ENCODE peak calls at places on chromosomes 4 and X, in nine cellular contexts. S, V, R, Z, C, N, E, J and Y are unnamed samples.

GRCh38 chr4:153497988-153498967 is 32.1 kb downstream of the TMEM131L start:
- DNase-seq in S (peak), V (peak), R (no peak), E (peak), N (peak), C (peak), Z (no peak), J (peak), Y (peak)

GRCh38 chr4:120525106-120525505 is 397.4 kb downstream of the PRDM5 start:
- DNase-seq in Z (no peak), J (no peak), V (no peak), E (no peak), S (no peak), C (no peak), N (no peak), R (no peak), Y (no peak)

GRCh38 chr4:176745902-176746301 is 46.8 kb downstream of the VEGFC start:
- DNase-seq in S (no peak), R (no peak), V (no peak), Z (no peak), N (no peak), C (no peak), E (no peak), J (no peak), Y (no peak)

GRCh38 chr4:41050840-41051775 is 163.2 kb downstream of the APBB2 start:
- DNase-seq in E (peak), N (peak), Z (no peak), J (no peak), C (no peak), V (no peak), R (no peak), S (no peak), Y (no peak)

GRCh38 chr4:26985836-26986235 is 125.2 kb downstream of the STIM2 start:
- DNase-seq in E (peak), C (peak), R (no peak), S (no peak), Z (no peak), V (no peak), N (no peak), J (peak), Y (no peak)

GRCh38 chr4:110033994-110034393 is 121.3 kb downstream of the EGF start:
- DNase-seq in J (no peak), E (no peak), Z (peak), V (no peak), S (no peak), R (no peak), C (no peak), N (no peak), Y (no peak)

GRCh38 chr4:150199056-150199455 is 120.8 kb downstream of the DCLK2 start:
- DNase-seq in S (no peak), N (no peak), E (no peak), Z (no peak), V (no peak), R (no peak), J (no peak), C (no peak), Y (no peak)

GRCh38 chr4:56099378-56099786 is 150.6 kb downstream of the CEP135 start:
- DNase-seq in R (no peak), V (no peak), N (peak), S (peak), E (no peak), J (peak), Z (no peak), C (no peak), Y (no peak)

GRCh38 chr4:2186133-2186864 is 55.6 kb downstream of the HAUS3 start:
- DNase-seq in J (peak), E (peak), S (peak), V (no peak), Z (no peak), N (peak), C (peak), R (peak), Y (peak)

GRCh38 chr4:140645614-140646412 is 77.1 kb upstream of the UCP1 start:
- DNase-seq in C (no peak), E (no peak), N (no peak), Z (no peak), S (no peak), V (no peak), R (peak), J (no peak), Y (no peak)

GRCh38 chrX:112473654-112474053 is 206.1 kb downstream of the LHFPL1 start:
- DNase-seq in R (no peak), C (no peak), E (no peak), N (no peak), V (no peak), Z (no peak), J (no peak), S (no peak), Y (no peak)

GRCh38 chr4:85127653-85128052 is 161.2 kb upstream of the WDFY3 start:
- DNase-seq in Z (no peak), N (peak), V (no peak), R (no peak), S (peak), C (peak), E (peak), J (peak), Y (peak)

GRCh38 chr4:70902577-70903281 is 560 bp downstream of the MOB1B start:
- DNase-seq in S (peak), E (no peak), C (no peak), Z (no peak), V (no peak), J (peak), N (peak), R (no peak), Y (peak)

GRCh38 chrX:72201836-72202536 is 20.4 kb downstream of the PIN4 start:
- DNase-seq in S (peak), R (no peak), N (peak), C (peak), J (peak), V (peak), E (peak), Z (no peak), Y (peak)

GRCh38 chrX:3990569-3990968 is 277.1 kb upstream of the PRKX start:
- DNase-seq in S (no peak), J (no peak), C (no peak), V (no peak), R (no peak), E (no peak), N (no peak), Z (no peak), Y (no peak)

GRCh38 chr4:81466841-81467671 is 4.7 kb downstream of the RASGEF1B start:
- DNase-seq in E (peak), S (peak), V (no peak), C (peak), J (peak), N (peak), R (no peak), Z (peak), Y (peak)

GRCh38 chrX:51798701-51799100 is 55.5 kb downstream of the GSPT2 start:
- DNase-seq in E (no peak), J (no peak), C (no peak), Z (no peak), N (no peak), V (no peak), S (no peak), R (no peak), Y (no peak)

GRCh38 chr4:1984406-1985191 is 24.2 kb downstream of the NELFA start:
- DNase-seq in J (no peak), R (no peak), N (no peak), C (no peak), Z (no peak), E (no peak), S (no peak), V (no peak), Y (no peak)

GRCh38 chrX:9562851-9563250 is 98.0 kb downstream of the TBL1X start:
- DNase-seq in V (peak), Z (peak), J (peak), C (peak), R (no peak), E (peak), S (peak), N (peak), Y (peak)

GRCh38 chrX:68724531-68725020 is 77.1 kb downstream of the STARD8 start:
- DNase-seq in J (no peak), C (no peak), S (no peak), Z (no peak), R (no peak), N (no peak), E (no peak), V (no peak), Y (no peak)

GRCh38 chrX:68945603-68946228 is 116.9 kb downstream of the EFNB1 start:
- DNase-seq in S (peak), J (peak), C (peak), V (no peak), E (peak), Z (no peak), R (no peak), N (peak), Y (peak)

GRCh38 chrX:118975831-118976598 is 1.6 kb downstream of the LONRF3 start:
- DNase-seq in C (peak), R (peak), N (peak), S (no peak), J (peak), V (no peak), E (peak), Z (peak), Y (peak)

GRCh38 chr4:4968161-4968757 is 51.0 kb downstream of the CYTL1 start:
- DNase-seq in R (no peak), N (peak), Z (no peak), V (no peak), S (no peak), C (no peak), E (peak), J (no peak), Y (no peak)

GRCh38 chr4:20255251-20255586 is 3.5 kb downstream of the SLIT2 start:
- DNase-seq in C (no peak), Z (no peak), S (peak), N (no peak), V (no peak), R (no peak), E (no peak), J (no peak), Y (no peak)

GRCh38 chr4:20253799-20254409 is 2.2 kb downstream of the SLIT2 start:
- DNase-seq in Z (peak), J (peak), V (no peak), E (no peak), S (peak), C (peak), N (peak), R (peak), Y (peak)

GRCh38 chr4:20255823-20256222 is 4.1 kb downstream of the SLIT2 start:
- DNase-seq in R (no peak), C (peak), N (peak), Z (no peak), J (no peak), V (no peak), E (no peak), S (no peak), Y (no peak)

GRCh38 chr4:20254517-20255250 is 3.0 kb downstream of the SLIT2 start:
- DNase-seq in N (peak), J (peak), E (no peak), S (peak), V (no peak), Z (peak), C (peak), R (peak), Y (peak)

DNA sequence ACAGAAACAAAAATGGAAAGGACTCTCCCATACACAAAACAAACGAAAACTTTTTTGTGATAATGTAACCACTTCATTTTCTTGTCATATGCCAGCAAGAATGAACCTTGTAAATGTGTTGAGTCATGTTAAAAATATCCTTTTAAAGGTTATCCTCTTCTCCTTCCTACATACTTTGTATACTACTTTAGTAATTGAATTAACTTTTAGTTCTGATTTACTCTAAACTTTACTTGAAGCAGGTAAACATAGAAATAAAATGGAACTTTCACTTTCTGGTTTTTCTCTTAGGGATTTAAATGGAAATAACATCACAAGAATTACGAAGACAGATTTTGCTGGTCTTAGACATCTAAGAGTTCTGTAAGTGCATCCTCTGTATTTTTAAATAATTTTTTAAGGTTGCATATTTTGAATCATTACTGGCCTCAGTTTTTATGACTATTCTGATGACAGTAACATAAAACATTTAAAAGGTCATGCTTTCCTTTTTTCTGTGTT is 4.7 kb downstream of the SLIT2 start:
- DNase-seq in S (peak), C (peak), Z (no peak), N (peak), R (no peak), J (no peak), V (no peak), E (no peak), Y (no peak)
- H3K4me3 ChIP-seq in S (no peak), C (peak), Z (peak), N (peak), R (no peak), J (peak), V (peak), E (peak), Y (peak)

GRCh38 chr4:55078987-55079386 is 46.4 kb downstream of the KDR start:
- DNase-seq in S (peak), J (peak), E (peak), V (peak), Z (peak), C (peak), N (peak), R (peak), Y (peak)
- H3K4me3 ChIP-seq in S (no peak), J (no peak), E (no peak), V (no peak), Z (no peak), C (no peak), N (no peak), R (no peak), Y (no peak)

GRCh38 chrX:20322887-20323286 is 56.2 kb upstream of the RPS6KA3 start:
- DNase-seq in N (no peak), J (no peak), E (no peak), C (no peak), Z (no peak), R (no peak), V (no peak), S (no peak), Y (no peak)

GRCh38 chrX:20325786-20326388 is 59.2 kb upstream of the RPS6KA3 start:
- DNase-seq in E (no peak), Z (no peak), J (no peak), S (no peak), N (no peak), C (no peak), R (no peak), V (no peak), Y (no peak)

GRCh38 chrX:20319054-20319453 is 52.3 kb upstream of the RPS6KA3 start:
- DNase-seq in N (no peak), C (no peak), J (no peak), E (no peak), V (no peak), R (no peak), Z (no peak), S (no peak), Y (no peak)

GRCh38 chrX:20317873-20318272 is 51.2 kb upstream of the RPS6KA3 start:
- DNase-seq in Z (no peak), V (no peak), E (no peak), C (no peak), N (no peak), S (no peak), R (no peak), J (peak), Y (no peak)

GRCh38 chrX:20320461-20321159 is 53.9 kb upstream of the RPS6KA3 start:
- DNase-seq in E (no peak), R (no peak), S (no peak), V (no peak), C (no peak), Z (no peak), J (no peak), N (no peak), Y (no peak)
- H3K4me3 ChIP-seq in E (no peak), R (no peak), S (no peak), V (no peak), C (peak), Z (no peak), J (no peak), N (no peak), Y (no peak)

DNA sequence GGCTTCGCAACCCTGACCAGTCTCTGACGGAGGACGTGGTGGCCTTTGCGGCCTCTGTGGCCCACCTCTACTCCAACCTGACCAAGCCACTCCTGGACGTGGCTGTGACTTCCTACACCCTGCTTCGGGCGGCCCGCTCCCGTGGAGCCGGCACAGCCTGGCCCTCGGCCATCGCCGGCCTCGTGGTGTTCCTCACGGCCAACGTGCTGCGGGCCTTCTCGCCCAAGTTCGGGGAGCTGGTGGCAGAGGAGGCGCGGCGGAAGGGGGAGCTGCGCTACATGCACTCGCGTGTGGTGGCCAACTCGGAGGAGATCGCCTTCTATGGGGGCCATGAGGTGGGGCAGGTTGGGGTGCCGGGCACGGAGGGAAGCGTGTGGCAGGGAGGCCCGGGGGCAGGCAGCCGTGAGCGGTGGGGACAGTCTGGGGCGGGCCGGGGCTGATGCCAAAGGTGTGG is 1.2 kb downstream of the ABCD1 start:
- DNase-seq in V (no peak), Z (no peak), S (no peak), E (no peak), R (no peak), C (no peak), N (no peak), J (no peak), Y (no peak)
- H3K4me3 ChIP-seq in V (peak), Z (peak), S (no peak), E (no peak), R (no peak), C (no peak), N (peak), J (no peak), Y (no peak)